ENCODE peak calls at places on chromosome 16, in six cellular contexts. V is A673; B is CD8-positive, alpha-beta memory T cell; D is psoas muscle; Y is naive thymus-derived CD4-positive, alpha-beta T cell; P is tibial nerve. I is an unnamed sample. For H3K9me3 and H3K4me1, the result is how much of the 10 kb centered on the place peaks cover.

GRCh38 chr16:68490829-68491575 is 42.7 kb upstream of the SMPD3 start:
- DNase-seq in V (no peak), B (peak), D (no peak), Y (no peak), P (no peak), I (no peak)

GRCh38 chr16:22192261-22193133 is 13.6 kb upstream of the EEF2K start:
- DNase-seq in V (peak), B (peak), D (peak), Y (peak), P (peak), I (peak)

GRCh38 chr16:19410435-19411153 is 7.1 kb upstream of the TMC5 start:
- DNase-seq in V (peak), B (no peak), D (no peak), Y (peak), P (no peak), I (peak)

GRCh38 chr16:4339909-4340308 is 11.2 kb downstream of the PAM16 start:
- DNase-seq in V (peak), B (no peak), D (no peak), Y (no peak), P (no peak), I (peak)

GRCh38 chr16:81696136-81696958 is 82.7 kb upstream of the PLCG2 start:
- DNase-seq in V (no peak), B (no peak), D (no peak), Y (no peak), P (no peak), I (no peak)

GRCh38 chr16:28108590-28109247 is 45.2 kb upstream of the GSG1L start:
- DNase-seq in V (no peak), B (no peak), D (no peak), Y (no peak), P (no peak), I (no peak)

GRCh38 chr16:50153648-50154368 is 702 bp downstream of the TENT4B start:
- DNase-seq in V (no peak), B (no peak), D (peak), Y (no peak), P (peak), I (peak)

GRCh38 chr16:27571433-27572306 is 21.7 kb downstream of the KATNIP start:
- DNase-seq in V (no peak), B (no peak), D (no peak), Y (no peak), P (no peak), I (no peak)

GRCh38 chr16:66266436-66267286 is 99.8 kb upstream of the CDH5 start:
- DNase-seq in V (peak), B (no peak), D (peak), Y (no peak), P (peak), I (no peak)

GRCh38 chr16:22739077-22739476 is 74.9 kb upstream of the HS3ST2 start:
- DNase-seq in V (no peak), B (no peak), D (no peak), Y (no peak), P (no peak), I (no peak)

GRCh38 chr16:19382084-19382801 is 35.4 kb upstream of the TMC5 start:
- DNase-seq in V (no peak), B (no peak), D (no peak), Y (no peak), P (no peak), I (no peak)

GRCh38 chr16:62752837-62753236 is 716.6 kb upstream of the CDH8 start:
- DNase-seq in V (no peak), B (no peak), D (no peak), Y (no peak), P (no peak), I (peak)
- H3K9me3 ChIP-seq in V (under half), B (under half), D (under half), Y (under half), P (under half), I (under half)

DNA sequence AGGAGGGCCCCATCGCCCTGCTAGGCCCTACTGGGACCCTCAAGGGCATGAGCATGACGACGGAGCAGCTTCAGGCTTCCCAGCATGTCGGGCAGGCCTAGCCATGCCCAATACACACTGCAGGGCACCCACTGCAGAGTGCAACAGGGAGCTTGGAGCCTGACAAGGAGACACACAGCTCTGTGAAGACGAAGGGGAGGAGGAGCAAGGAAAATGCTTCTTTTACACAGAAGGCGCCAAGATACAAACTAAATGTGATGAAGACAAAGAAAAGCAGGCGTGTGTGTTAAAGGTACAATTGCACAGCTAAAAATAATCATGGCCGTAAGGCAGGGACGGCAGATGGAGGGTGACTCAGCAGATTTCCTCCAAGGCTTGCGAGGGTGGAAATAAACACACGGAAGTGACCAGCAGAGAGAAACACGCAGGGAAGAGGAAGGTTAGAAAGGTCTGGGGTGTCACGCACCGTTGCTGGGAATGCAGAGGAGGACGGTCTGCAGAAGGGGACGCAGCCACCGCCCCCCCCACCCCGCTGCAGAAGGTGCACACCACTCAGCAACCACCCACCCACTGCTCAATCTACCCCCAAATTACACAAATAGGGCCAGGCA is 108.5 kb downstream of the ZNF778 start:
- DNase-seq in V (peak), B (peak), D (no peak), Y (no peak), P (no peak), I (no peak)
- H3K4me1 ChIP-seq in V (half or more), B (half or more), D (half or more), Y (half or more), P (half or more), I (under half)

DNA sequence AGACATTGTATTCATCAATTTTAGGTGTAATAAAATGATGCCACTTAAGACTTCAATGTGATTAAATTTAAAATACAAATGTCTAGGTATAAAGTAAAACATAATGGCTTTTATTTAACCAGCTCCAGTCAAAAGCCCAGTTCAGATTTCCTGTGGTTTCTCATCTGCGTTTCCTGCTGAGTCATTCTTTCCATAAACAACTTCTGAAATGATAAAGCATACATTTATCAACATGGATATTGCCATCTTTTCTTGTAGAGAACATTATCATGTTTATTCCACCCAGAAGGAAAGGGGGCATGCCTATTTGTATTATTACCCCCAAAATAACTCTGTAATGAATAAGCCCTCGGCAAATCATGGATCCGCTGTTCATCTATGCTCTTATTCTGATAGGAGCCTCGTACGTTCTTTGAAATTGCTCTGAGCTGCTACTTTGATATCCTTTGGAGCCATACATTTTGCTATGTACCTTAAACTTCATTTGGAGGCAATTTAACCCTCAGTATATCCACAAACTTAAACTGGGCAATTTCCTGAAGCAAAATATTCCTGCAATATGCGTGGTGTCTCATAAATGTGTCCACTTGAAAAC is 28.3 kb downstream of the HSBP1 start:
- DNase-seq in V (peak), B (no peak), D (no peak), Y (no peak), P (no peak), I (no peak)
- H3K9me3 ChIP-seq in V (under half), B (under half), D (under half), Y (under half), P (under half), I (under half)

GRCh38 chr16:24993722-24994686 is 21.2 kb downstream of the ARHGAP17 start:
- DNase-seq in V (no peak), B (no peak), D (no peak), Y (no peak), P (no peak), I (no peak)
- H3K4me1 ChIP-seq in V (under half), B (under half), D (half or more), Y (under half), P (half or more), I (under half)

DNA sequence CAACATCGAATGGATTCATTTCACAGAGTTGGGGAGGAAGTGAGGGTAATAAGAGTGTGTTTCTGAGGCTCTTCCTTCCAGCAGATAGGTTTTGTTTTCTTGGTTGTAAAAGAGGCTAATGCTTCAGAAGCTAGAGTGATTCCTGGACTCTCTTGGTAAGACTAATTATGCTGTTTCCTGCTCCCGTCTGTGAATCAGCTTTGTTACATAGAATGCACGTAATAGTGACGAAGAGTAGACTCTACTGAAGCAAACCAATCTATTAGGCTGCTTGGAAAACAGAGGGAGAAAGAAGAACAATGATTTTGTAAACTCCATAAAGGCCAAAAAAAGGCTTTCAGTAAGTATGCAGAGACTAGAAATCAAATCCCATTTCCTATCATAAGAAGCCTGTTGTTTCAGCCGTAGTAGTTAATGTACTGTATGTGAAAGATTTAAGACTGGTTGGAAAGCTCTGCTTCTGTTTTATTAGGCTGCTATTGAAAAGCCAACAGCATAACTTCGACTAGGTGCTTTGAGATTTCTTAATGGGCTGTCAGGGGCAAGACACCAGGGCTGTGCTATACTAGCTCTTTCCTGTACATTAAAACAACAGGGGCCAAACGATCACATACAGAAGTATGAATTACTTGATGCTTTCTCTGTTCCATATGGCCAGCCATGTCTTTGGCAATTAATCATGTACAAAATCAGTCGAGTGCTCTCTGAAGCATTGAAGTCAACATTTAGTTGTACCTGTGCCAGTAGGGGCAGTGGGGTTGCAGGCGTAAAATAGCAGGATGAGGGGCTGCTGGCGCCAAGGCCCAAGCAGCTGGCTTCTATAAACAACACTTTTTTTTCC is 219.1 kb downstream of the FTO start:
- DNase-seq in V (peak), B (no peak), D (no peak), Y (no peak), P (no peak), I (no peak)
- H3K9me3 ChIP-seq in V (under half), B (under half), D (under half), Y (under half), P (under half), I (under half)

GRCh38 chr16:88920618-88921602 is 54.5 kb upstream of the PABPN1L start:
- DNase-seq in V (peak), B (no peak), D (peak), Y (no peak), P (peak), I (peak)

GRCh38 chr16:88921603-88921995 is 55.1 kb upstream of the PABPN1L start:
- DNase-seq in V (peak), B (no peak), D (no peak), Y (no peak), P (no peak), I (no peak)

GRCh38 chr16:88922826-88923410 is 54.1 kb downstream of the CBFA2T3 start:
- DNase-seq in V (no peak), B (no peak), D (no peak), Y (no peak), P (no peak), I (no peak)

GRCh38 chr16:88923450-88923849 is 53.6 kb downstream of the CBFA2T3 start:
- DNase-seq in V (no peak), B (no peak), D (no peak), Y (no peak), P (no peak), I (no peak)

DNA sequence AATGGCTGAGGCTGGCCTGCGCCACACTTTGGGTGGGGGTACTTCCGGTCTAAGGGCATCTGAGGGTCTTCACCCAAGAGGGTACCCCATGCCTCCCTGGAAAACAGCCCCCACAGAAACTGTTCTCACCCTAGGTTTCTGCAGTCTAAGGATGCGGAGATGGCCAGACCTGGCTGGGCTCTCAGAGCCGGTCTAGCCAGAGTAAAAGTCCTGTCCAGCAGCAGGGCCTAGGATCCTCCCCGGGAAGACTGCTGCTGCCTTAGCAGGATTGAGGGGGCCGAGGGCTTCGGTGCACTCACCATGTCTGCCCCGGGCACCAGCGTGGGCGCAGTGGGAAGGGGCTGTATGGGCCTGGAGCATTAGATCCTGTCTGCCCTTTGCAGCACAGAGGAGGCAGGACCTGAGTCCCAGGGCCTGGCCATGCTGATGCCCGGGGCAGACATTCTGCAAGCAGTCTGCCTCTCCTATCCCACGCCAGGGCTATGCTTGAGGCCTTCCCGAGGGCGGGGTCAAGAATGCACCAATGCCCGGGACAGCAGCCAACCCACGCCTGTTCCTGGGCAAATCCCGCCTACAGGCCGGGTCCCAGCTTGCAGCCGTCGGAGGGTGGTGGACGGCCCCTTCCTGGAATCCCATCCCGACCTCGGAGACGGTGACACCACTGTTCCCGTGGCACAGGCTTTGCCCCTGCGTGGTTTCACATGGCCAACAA is 54.7 kb downstream of the CBFA2T3 start:
- DNase-seq in V (peak), B (no peak), D (peak), Y (no peak), P (peak), I (peak)
- H3K4me1 ChIP-seq in V (half or more), B (under half), D (under half), Y (under half), P (under half), I (under half)